ENCODE peak calls at places on chromosomes 2 and 18, in four cellular contexts. One of them, this sample, is unnamed.

GRCh38 chr2:50952596-50952995 is 79.3 kb downstream of the NRXN1 start:
- DNase-seq in H1: no peak
- DNase-seq in NT2/D1: no peak
- DNase-seq in HCT116: peak
- DNase-seq in this sample: no peak

GRCh38 chr2:138213079-138213478 is 248.8 kb downstream of the HNMT start:
- DNase-seq in HCT116: no peak
- DNase-seq in H1: no peak
- DNase-seq in NT2/D1: no peak
- DNase-seq in this sample: no peak

GRCh38 chr2:72947947-72948346 is 30.6 kb downstream of the EMX1 start:
- DNase-seq in HCT116: no peak
- DNase-seq in H1: no peak
- DNase-seq in NT2/D1: no peak
- DNase-seq in this sample: no peak

GRCh38 chr2:61664190-61664589 is 126.0 kb upstream of the XPO1 start:
- DNase-seq in H1: no peak
- DNase-seq in HCT116: no peak
- DNase-seq in NT2/D1: no peak
- DNase-seq in this sample: no peak

GRCh38 chr2:1995987-1996386 is 251.7 kb upstream of the PXDN start:
- DNase-seq in H1: no peak
- DNase-seq in NT2/D1: no peak
- DNase-seq in HCT116: no peak
- DNase-seq in this sample: no peak

GRCh38 chr18:22293417-22293816 is 124.0 kb downstream of the GATA6 start:
- DNase-seq in H1: no peak
- DNase-seq in HCT116: no peak
- DNase-seq in NT2/D1: no peak
- DNase-seq in this sample: no peak

GRCh38 chr2:230830428-230830827 is 34.3 kb upstream of the ITM2C start:
- DNase-seq in NT2/D1: no peak
- DNase-seq in HCT116: no peak
- DNase-seq in H1: no peak
- DNase-seq in this sample: no peak

GRCh38 chr18:46096651-46097300 is 1.3 kb downstream of the ATP5F1A start:
- DNase-seq in NT2/D1: no peak
- DNase-seq in H1: no peak
- DNase-seq in HCT116: no peak
- DNase-seq in this sample: no peak

GRCh38 chr2:1730047-1730937 is 14.0 kb downstream of the PXDN start:
- DNase-seq in HCT116: no peak
- DNase-seq in H1: no peak
- DNase-seq in NT2/D1: no peak
- DNase-seq in this sample: no peak

GRCh38 chr2:219499058-219499307 is 292 bp downstream of the GMPPA start:
- DNase-seq in NT2/D1: no peak
- DNase-seq in H1: no peak
- DNase-seq in HCT116: no peak
- DNase-seq in this sample: no peak

GRCh38 chr2:163970058-163970806 is 234.4 kb upstream of the FIGN start:
- DNase-seq in NT2/D1: no peak
- DNase-seq in H1: no peak
- DNase-seq in HCT116: no peak
- DNase-seq in this sample: no peak

DNA sequence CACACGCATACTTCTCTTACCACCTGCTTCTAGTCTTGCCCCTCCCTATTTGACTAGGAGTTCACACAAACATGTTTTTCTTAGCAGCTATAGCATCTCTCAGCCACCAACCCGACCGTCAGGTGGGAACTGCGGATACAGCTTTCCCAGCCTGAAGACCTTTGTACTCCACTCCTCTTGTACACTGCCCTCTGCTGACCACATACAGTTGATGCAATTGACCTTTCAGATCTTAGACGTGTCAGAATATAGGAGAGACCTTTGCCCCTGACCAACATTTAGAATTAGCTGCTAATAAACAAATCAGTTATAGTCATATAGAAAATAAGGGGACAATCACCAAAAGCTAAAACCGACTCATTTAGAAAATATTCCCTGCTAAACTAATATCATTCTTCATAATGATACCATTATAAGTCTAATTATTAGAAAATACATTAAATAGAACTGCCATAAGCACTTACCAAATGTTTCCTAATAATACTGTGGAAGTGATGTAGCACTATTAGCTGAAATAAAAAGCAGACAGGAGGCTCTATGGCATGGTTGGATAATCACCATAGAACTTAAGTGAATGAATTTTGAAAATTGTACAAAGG is 208.4 kb downstream of the RAD51AP2 start:
- DNase-seq in HCT116: peak
- DNase-seq in H1: no peak
- DNase-seq in NT2/D1: peak
- DNase-seq in this sample: peak
- TF ChIP-seq ZNF274 in HCT116: no peak
- TF ChIP-seq ZNF274 in H1: no peak
- TF ChIP-seq ZNF274 in NT2/D1: no peak
- TF ChIP-seq ZNF274 in this sample: no peak

DNA sequence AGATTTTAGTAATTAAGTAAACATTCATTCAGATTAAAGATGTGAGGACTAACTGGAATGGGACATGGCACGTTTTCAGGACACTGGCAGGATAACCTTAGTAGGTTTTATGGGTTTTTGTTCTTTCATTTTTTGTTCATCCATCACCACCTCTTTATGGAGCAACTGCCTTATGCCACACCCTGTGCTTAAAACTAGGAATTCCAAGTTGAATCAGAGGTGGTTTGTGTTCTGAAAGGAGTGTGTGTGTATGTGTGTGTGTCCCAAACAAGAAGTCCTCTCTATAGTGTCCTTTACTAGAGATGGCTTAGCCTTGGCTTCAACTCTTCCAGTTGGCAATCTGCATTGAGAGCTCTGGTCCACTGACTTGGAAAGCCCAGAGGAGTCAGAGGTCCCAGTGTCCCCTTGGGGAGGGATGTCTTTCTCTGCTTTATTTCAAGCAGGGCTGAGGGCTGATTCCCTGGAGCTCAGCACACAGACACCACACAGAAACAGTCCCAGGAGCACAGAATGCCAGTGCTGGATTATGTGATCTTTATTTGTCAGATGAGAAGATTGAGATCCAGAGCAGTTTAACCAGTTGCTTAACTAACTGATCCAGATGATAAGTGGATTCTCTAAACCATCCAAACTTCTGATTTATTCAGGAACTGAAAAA is 25.2 kb downstream of the RHOB start:
- DNase-seq in NT2/D1: no peak
- DNase-seq in H1: no peak
- DNase-seq in HCT116: no peak
- DNase-seq in this sample: no peak
- TF ChIP-seq ZNF274 in NT2/D1: no peak
- TF ChIP-seq ZNF274 in H1: no peak
- TF ChIP-seq ZNF274 in HCT116: no peak
- TF ChIP-seq ZNF274 in this sample: no peak

GRCh38 chr2:160876765-160877164 is 283.5 kb upstream of the TANK start:
- DNase-seq in H1: no peak
- DNase-seq in NT2/D1: no peak
- DNase-seq in HCT116: no peak
- DNase-seq in this sample: no peak
- TF ChIP-seq ZNF274 in H1: no peak
- TF ChIP-seq ZNF274 in NT2/D1: no peak
- TF ChIP-seq ZNF274 in HCT116: no peak
- TF ChIP-seq ZNF274 in this sample: no peak

GRCh38 chr2:170816499-170817246 is at the start of gene GAD1:
- DNase-seq in H1: peak
- DNase-seq in HCT116: peak
- DNase-seq in NT2/D1: no peak
- DNase-seq in this sample: peak

GRCh38 chr2:170817999-170818293 is 1.3 kb downstream of the GAD1 start:
- DNase-seq in HCT116: no peak
- DNase-seq in H1: peak
- DNase-seq in NT2/D1: no peak
- DNase-seq in this sample: no peak

GRCh38 chr2:170817247-170817998 is 736 bp downstream of the GAD1 start:
- DNase-seq in HCT116: no peak
- DNase-seq in NT2/D1: no peak
- DNase-seq in H1: peak
- DNase-seq in this sample: peak

GRCh38 chr2:170819941-170820646 is 3.4 kb downstream of the GAD1 start:
- DNase-seq in NT2/D1: no peak
- DNase-seq in H1: peak
- DNase-seq in HCT116: no peak
- DNase-seq in this sample: no peak

DNA sequence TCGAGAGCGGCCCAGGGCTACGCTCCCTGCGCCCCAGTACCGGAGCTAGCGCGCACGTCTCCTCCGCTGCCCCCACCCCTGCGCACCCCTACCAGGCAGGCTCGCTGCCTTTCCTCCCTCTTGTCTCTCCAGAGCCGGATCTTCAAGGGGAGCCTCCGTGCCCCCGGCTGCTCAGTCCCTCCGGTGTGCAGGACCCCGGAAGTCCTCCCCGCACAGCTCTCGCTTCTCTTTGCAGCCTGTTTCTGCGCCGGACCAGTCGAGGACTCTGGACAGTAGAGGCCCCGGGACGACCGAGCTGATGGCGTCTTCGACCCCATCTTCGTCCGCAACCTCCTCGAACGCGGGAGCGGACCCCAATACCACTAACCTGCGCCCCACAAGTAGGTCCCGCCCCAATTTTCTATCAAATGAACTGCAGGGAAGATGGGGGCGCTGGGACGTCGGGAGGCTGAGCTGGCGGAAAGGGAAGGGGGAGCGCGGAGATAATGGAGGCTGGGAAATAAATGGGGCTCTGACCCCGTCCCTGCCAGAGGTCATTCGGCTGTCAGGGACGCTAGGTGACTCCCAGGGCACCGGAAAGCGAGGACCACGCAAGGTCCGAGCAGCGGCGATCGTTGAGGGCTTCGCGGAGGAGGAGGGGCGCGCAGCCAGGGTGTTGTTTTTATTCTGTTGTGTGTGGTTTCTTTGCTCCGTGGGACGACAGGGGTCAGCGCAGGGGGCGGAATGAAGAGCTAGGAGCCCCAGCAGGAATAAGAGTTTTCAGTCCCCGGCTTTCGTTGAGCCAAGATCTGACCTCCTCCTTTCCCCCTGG is 1.8 kb downstream of the GAD1 start:
- DNase-seq in H1: peak
- DNase-seq in HCT116: no peak
- DNase-seq in NT2/D1: no peak
- DNase-seq in this sample: no peak
- TF ChIP-seq ZNF274 in H1: no peak
- TF ChIP-seq ZNF274 in HCT116: no peak
- TF ChIP-seq ZNF274 in NT2/D1: no peak
- TF ChIP-seq ZNF274 in this sample: no peak

GRCh38 chr2:241848761-241849615 is 9.7 kb downstream of the PDCD1 start:
- DNase-seq in H1: no peak
- DNase-seq in NT2/D1: no peak
- DNase-seq in HCT116: no peak
- DNase-seq in this sample: no peak
- TF ChIP-seq ZNF274 in H1: no peak
- TF ChIP-seq ZNF274 in NT2/D1: no peak
- TF ChIP-seq ZNF274 in HCT116: no peak
- TF ChIP-seq ZNF274 in this sample: no peak